ENCODE peak calls at places on chromosomes 11 and 22, in four cellular contexts. W is neural progenitor cell, X is SK-N-SH, C is hepatocyte. K is an unnamed sample.

GRCh38 chr11:72471005-72471898 is 36.9 kb upstream of the CLPB start:
- DNase-seq in C (peak; percentile 85), W (peak; percentile 85), X (peak; percentile 76), K (peak; percentile 66)

GRCh38 chr11:68031136-68031459 is 617 bp downstream of the NDUFS8 start:
- DNase-seq in X (no peak), W (no peak), C (no peak), K (no peak)

GRCh38 chr11:44016129-44016528 is 31.7 kb upstream of the ACCSL start:
- DNase-seq in W (no peak), C (peak; percentile 28), X (no peak), K (no peak)

GRCh38 chr11:102926517-102926916 is 29.0 kb downstream of the MMP13 start:
- DNase-seq in C (no peak), W (no peak), X (no peak), K (no peak)

GRCh38 chr11:71999813-72000590 is 1.3 kb downstream of the IL18BP start:
- DNase-seq in W (no peak), C (no peak), X (no peak), K (no peak)

GRCh38 chr22:19291580-19292261 is at the start of gene CLTCL1:
- DNase-seq in X (peak; percentile 100), W (peak; percentile 96), C (peak; percentile 94), K (peak; percentile 82)

GRCh38 chr11:130652671-130653335 is 204.4 kb downstream of the ADAMTS15 start:
- DNase-seq in C (peak; percentile 62), X (no peak), W (no peak), K (no peak)

GRCh38 chr22:45329536-45329936 is 19.8 kb downstream of the FAM118A start:
- DNase-seq in X (peak; percentile 94), C (no peak), W (no peak), K (no peak)

GRCh38 chr11:125886997-125887372 is 483 bp upstream of the HYLS1 start:
- DNase-seq in W (no peak), C (no peak), X (no peak), K (peak; percentile 75)

GRCh38 chr11:113473983-113474361 is 1.2 kb downstream of the DRD2 start:
- DNase-seq in C (no peak), W (no peak), X (no peak), K (no peak)

GRCh38 chr22:36873614-36874308 is 13.0 kb downstream of the NCF4 start:
- DNase-seq in X (peak; percentile 62), C (peak; percentile 74), W (peak; percentile 35), K (peak; percentile 33)

GRCh38 chr11:26696330-26696729 is 25.5 kb downstream of the SLC5A12 start:
- DNase-seq in C (no peak), X (no peak), W (no peak), K (no peak)

GRCh38 chr11:123246749-123247497 is 51.9 kb upstream of the CLMP start:
- DNase-seq in C (peak; percentile 90), X (peak; percentile 80), W (peak; percentile 91), K (peak; percentile 85)

GRCh38 chr22:39528080-39528661 is 4.4 kb downstream of the RPS19BP1 start:
- DNase-seq in X (peak; percentile 20), C (no peak), W (no peak), K (no peak)

GRCh38 chr11:2591805-2592204 is 108.0 kb downstream of the KCNQ1OT1 start:
- DNase-seq in W (no peak), X (peak; percentile 12), C (peak; percentile 3), K (no peak)

GRCh38 chr11:32430586-32431357 is 4.6 kb downstream of the WT1 start:
- DNase-seq in W (peak; percentile 74), X (peak; percentile 54), C (no peak), K (no peak)

GRCh38 chr11:114270531-114271270 is 25.5 kb upstream of the NNMT start:
- DNase-seq in W (no peak), C (no peak), X (no peak), K (no peak)

GRCh38 chr11:100851584-100852152 is 164.6 kb downstream of the ARHGAP42 start:
- DNase-seq in W (no peak), X (no peak), C (no peak), K (no peak)

GRCh38 chr22:38260760-38261477 is 11.9 kb downstream of the TMEM184B start:
- DNase-seq in X (no peak), W (peak; percentile 76), C (no peak), K (peak; percentile 38)

GRCh38 chr22:39493759-39494158 is 8.3 kb upstream of the MIEF1 start:
- DNase-seq in W (no peak), X (no peak), C (no peak), K (no peak)

GRCh38 chr22:17634696-17635095 is 3.9 kb upstream of the BCL2L13 start:
- DNase-seq in C (no peak), X (no peak), W (no peak), K (no peak)
- TF ChIP-seq EZH2phosphoT487 in C (no peak), X (no peak), W (no peak), K (no peak)

DNA sequence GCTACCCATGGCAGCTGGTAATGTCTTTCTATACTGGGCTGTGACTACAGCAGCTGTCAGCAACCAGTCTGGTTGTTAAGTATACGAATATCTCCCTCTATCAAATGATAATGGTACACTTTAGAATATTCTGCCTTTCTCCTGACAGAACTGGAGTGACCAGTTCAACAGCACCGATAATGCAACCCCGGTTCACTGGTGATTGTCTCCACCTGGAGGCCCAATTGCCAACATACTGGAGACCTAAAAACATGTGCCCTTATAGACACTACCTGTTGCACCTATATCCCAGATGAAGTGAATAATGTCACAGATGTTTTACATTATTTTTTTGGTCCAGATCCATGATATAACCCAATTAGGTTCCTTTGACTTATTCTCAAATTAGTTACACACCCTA is 21.1 kb downstream of the OR5P2 start:
- DNase-seq in C (no peak), X (no peak), W (no peak), K (no peak)
- H3K9me3 ChIP-seq in C (no peaks in the 10 kb centered on the region), X (no peaks in the 10 kb centered on the region), W (no peaks in the 10 kb centered on the region), K (no peaks in the 10 kb centered on the region)

GRCh38 chr11:132043714-132044113 is 673.3 kb downstream of the NTM start:
- DNase-seq in C (no peak), W (no peak), X (no peak), K (no peak)

GRCh38 chr11:132042296-132042695 is 671.9 kb downstream of the NTM start:
- DNase-seq in X (no peak), W (peak; percentile 47), C (no peak), K (no peak)

GRCh38 chr11:132047167-132047566 is 676.8 kb downstream of the NTM start:
- DNase-seq in C (no peak), X (no peak), W (no peak), K (no peak)

GRCh38 chr11:132048040-132048439 is 677.6 kb downstream of the NTM start:
- DNase-seq in C (no peak), W (no peak), X (no peak), K (no peak)

DNA sequence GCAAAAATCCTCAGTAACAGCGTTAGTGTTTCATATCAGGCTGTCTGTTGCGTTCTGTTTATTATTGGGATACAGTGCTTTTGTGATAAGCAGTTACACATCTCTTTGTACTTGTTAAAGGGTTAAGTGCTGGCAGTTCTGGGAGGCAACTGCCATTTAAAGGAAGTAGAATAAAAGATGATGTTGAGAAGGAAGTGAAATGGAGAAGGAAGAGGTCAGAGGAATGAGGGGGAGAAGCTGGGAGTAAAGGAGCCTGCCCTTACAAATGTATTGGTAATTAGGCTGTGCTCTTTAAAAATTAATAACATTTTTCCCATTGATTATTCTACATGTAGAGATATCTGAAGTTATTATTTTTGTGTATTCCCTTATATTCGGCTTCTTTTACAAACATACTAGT is 674.7 kb downstream of the NTM start:
- DNase-seq in X (no peak), C (no peak), W (no peak), K (no peak)
- TF ChIP-seq CTCF in X (no peak), C (no peak), W (no peak), K (no peak)

GRCh38 chr11:34299962-34300350 is 57.9 kb downstream of the ABTB2 start:
- DNase-seq in W (no peak), C (no peak), X (no peak), K (no peak)
- TF ChIP-seq EZH2phosphoT487 in W (no peak), C (no peak), X (no peak), K (no peak)

GRCh38 chr11:134587345-134587744 is 175.3 kb upstream of the B3GAT1 start:
- DNase-seq in C (no peak), X (no peak), W (no peak), K (no peak)

GRCh38 chr11:134584706-134585445 is 172.8 kb upstream of the B3GAT1 start:
- DNase-seq in X (no peak), W (no peak), C (no peak), K (no peak)

GRCh38 chr11:134589155-134589554 is 177.1 kb upstream of the B3GAT1 start:
- DNase-seq in X (no peak), W (no peak), C (no peak), K (no peak)

GRCh38 chr11:134585666-134586285 is 173.7 kb upstream of the B3GAT1 start:
- DNase-seq in X (no peak), C (no peak), W (no peak), K (no peak)

GRCh38 chr11:134586726-134587125 is 174.7 kb upstream of the B3GAT1 start:
- DNase-seq in X (no peak), C (no peak), W (no peak), K (no peak)
- H3K9me3 ChIP-seq in X (no peaks in the 10 kb centered on the region), C (no peaks in the 10 kb centered on the region), W (no peaks in the 10 kb centered on the region), K (no peaks in the 10 kb centered on the region)

GRCh38 chr11:13183094-13183825 is 94.3 kb upstream of the BMAL1 start:
- DNase-seq in C (peak; percentile 32), W (peak; percentile 21), X (peak; percentile 26), K (no peak)
- TF ChIP-seq CTCF in C (peak; percentile 64), W (peak; percentile 55), X (peak; percentile 63), K (peak; percentile 61)

DNA sequence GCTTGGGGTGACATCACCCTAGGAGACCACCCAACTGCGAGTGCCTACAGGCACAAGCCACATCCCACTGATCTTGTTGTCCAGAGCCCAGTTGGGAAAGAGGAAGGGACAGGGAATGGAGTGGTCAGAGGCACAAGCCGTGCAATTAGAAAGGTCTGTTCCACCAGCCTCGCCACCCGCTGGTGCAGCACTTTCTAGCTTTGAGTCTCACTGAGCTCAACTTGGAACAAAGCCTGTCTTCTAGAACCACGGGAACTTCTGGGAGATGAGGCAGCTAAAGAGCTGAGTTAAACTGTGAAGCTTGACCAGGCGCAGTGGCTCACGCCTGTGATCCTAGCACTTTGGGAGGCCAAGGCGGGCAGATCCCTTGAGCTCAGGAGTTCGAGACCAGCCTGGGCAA is 29.3 kb downstream of the TPBGL start:
- DNase-seq in X (no peak), C (no peak), W (no peak), K (no peak)
- TF ChIP-seq EZH2phosphoT487 in X (no peak), C (no peak), W (no peak), K (no peak)

DNA sequence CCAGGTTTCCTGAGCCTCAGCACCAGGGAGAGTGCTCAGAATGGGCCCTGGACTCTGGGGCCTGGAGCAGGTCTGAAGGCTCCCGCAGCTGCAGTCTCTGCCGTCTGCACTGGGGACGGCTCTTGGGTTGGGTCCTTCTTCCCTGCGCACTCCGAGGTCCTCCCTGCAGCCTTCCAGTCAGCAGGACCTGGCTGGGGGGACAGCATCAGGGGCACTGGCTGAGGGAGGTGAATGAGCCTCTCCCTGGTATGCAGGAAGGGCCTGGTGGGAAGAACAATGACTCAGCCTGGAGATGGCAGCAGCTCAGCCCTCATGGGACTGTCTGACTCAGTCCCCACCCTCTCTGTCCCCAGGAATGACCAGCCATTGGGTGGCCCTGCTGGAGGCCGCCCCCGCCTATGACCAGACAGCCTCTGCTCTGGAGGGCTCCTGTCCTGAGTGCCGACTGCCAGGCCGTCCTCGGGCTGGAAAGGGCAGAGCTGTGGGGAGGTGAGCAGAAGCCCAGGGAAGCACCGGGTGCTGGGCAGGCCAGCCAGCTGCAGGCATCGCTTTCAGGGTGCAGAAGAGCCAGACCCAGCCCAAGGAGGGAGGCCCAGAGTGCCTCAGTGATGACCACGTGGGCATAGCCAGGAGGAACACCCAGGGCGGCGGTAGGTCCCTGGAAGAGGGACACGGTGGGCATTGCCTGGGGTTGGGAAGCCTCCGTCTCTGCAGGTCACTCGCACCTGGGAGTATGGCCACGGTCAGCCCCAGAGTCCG is 455.0 kb downstream of the BRD1 start:
- DNase-seq in W (peak; percentile 43), C (peak; percentile 74), X (peak; percentile 67), K (no peak)
- H3K9me3 ChIP-seq in W (no peaks in the 10 kb centered on the region), C (no peaks in the 10 kb centered on the region), X (no peaks in the 10 kb centered on the region), K (peaks cover 15% of the 10 kb centered on the region)

GRCh38 chr22:46738961-46739870 is 1.2 kb upstream of the CERK start:
- DNase-seq in W (peak; percentile 36), C (peak; percentile 80), X (no peak), K (peak; percentile 53)
- TF ChIP-seq CTCF in W (no peak), C (peak; percentile 41), X (no peak), K (peak; percentile 48)